ENCODE peak calls at places on chromosome 12, in seven cellular contexts. F is mesendoderm, W is GM12865, U is cardiac fibroblast, P is adipocyte, Q is stomach, N is upper lobe of right lung. I is an unnamed sample.
A peak's percentile ranks its signal among the peaks of the same experiment; 100 is the strongest.

GRCh38 chr12:42689699-42690098 is 100.2 kb upstream of the PRICKLE1 start:
- DNase-seq in F (no peak), W (no peak), P (no peak), N (no peak), U (no peak), Q (no peak), I (no peak)

GRCh38 chr12:101653030-101653429 is 44.4 kb upstream of the CHPT1 start:
- DNase-seq in N (no peak), P (no peak), U (no peak), Q (no peak), W (no peak), F (no peak), I (no peak)

GRCh38 chr12:132170637-132171292 is 26.5 kb downstream of the NOC4L start:
- DNase-seq in W (no peak), N (peak; percentile 63), F (no peak), U (no peak), P (no peak), Q (no peak), I (no peak)

GRCh38 chr12:19220861-19221466 is 91.4 kb downstream of the PLEKHA5 start:
- DNase-seq in F (no peak), Q (no peak), P (peak; percentile 27), W (no peak), U (peak; percentile 77), N (no peak), I (no peak)

GRCh38 chr12:50258167-50258551 is 25.2 kb downstream of the LIMA1 start:
- DNase-seq in P (no peak), N (no peak), Q (no peak), U (no peak), F (no peak), W (no peak), I (no peak)

GRCh38 chr12:39990122-39991101 is 115.5 kb downstream of the SLC2A13 start:
- DNase-seq in P (peak; percentile 81), N (peak; percentile 71), F (peak; percentile 45), Q (peak; percentile 71), W (peak; percentile 64), U (peak; percentile 74), I (peak; percentile 4)

GRCh38 chr12:104172564-104172935 is 34.5 kb upstream of the NFYB start:
- DNase-seq in P (no peak), N (no peak), Q (no peak), W (no peak), F (no peak), U (no peak), I (no peak)

GRCh38 chr12:27922591-27923139 is 49.9 kb downstream of the PTHLH start:
- DNase-seq in P (peak; percentile 64), U (peak; percentile 85), W (no peak), N (no peak), Q (no peak), F (no peak), I (peak; percentile 27)

GRCh38 chr12:31590730-31591307 is at the start of gene DENND5B:
- DNase-seq in F (peak; percentile 70), Q (peak; percentile 73), N (peak; percentile 87), P (peak; percentile 91), W (peak; percentile 92), U (peak; percentile 84), I (no peak)

GRCh38 chr12:9820281-9820930 is 6.9 kb upstream of the KLRF1 start:
- DNase-seq in Q (no peak), F (no peak), P (no peak), N (no peak), W (no peak), U (no peak), I (no peak)

GRCh38 chr12:130873825-130874224 is 2.0 kb downstream of the RAN start:
- DNase-seq in W (peak; percentile 64), U (no peak), P (no peak), F (no peak), N (no peak), Q (no peak), I (no peak)

GRCh38 chr12:53751336-53752191 is at the start of gene CISTR:
- DNase-seq in N (peak; percentile 78), Q (no peak), P (peak; percentile 49), U (no peak), F (peak; percentile 28), W (peak; percentile 54), I (no peak)

GRCh38 chr12:53750812-53751335 is 905 bp downstream of the CISTR start:
- DNase-seq in U (no peak), N (peak; percentile 74), Q (no peak), W (peak; percentile 63), F (peak; percentile 34), P (peak; percentile 37), I (no peak)

GRCh38 chr12:53752651-53753050 is 872 bp upstream of the CISTR start:
- DNase-seq in N (no peak), U (no peak), F (no peak), P (no peak), W (no peak), Q (no peak), I (no peak)

GRCh38 chr12:53749986-53750811 is 1.6 kb downstream of the CISTR start:
- DNase-seq in Q (no peak), P (no peak), F (no peak), W (no peak), U (no peak), N (no peak), I (no peak)

DNA sequence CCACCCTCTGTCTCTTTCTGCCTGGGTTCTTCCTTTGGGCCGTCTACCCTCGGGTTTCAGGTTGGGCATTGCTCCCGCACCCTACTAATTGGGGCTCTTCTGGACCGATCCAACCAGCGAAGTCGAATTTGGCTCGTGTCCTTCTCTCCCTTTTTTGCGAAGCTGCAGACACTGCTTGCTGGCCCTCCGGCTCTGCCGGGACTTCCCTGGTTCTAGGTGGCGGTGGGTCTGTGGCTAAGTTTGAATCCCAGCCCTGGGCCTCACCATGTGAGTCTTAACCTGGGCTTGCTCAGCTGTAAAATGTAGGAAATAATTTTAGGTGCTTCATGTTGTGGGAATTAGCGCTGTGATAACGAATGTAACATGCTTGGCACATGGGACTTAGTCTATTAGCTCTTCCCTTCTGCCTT is 418 bp upstream of the CISTR start:
- DNase-seq in W (no peak), N (no peak), Q (no peak), U (no peak), P (no peak), F (no peak), I (no peak)
- H3K4me3 ChIP-seq in W (no peak overlapping the region), N (peak overlapping the region; percentile 55), Q (peak overlapping the region; percentile 63), U (no peak overlapping the region), P (no peak overlapping the region), F (no peak overlapping the region), I (no peak overlapping the region)

GRCh38 chr12:14710632-14711324 is 14.4 kb upstream of the GUCY2C start:
- DNase-seq in Q (no peak), F (peak; percentile 53), W (no peak), U (no peak), N (no peak), P (no peak), I (no peak)
- H3K4me3 ChIP-seq in Q (no peak overlapping the region), F (no peak overlapping the region), W (no peak overlapping the region), U (no peak overlapping the region), N (no peak overlapping the region), P (no peak overlapping the region), I (no peak overlapping the region)

GRCh38 chr12:51848843-51849735 is 571 bp upstream of the FIGNL2 start:
- DNase-seq in W (no peak), N (no peak), Q (no peak), U (no peak), F (peak; percentile 71), P (peak; percentile 34), I (no peak)
- H3K4me3 ChIP-seq in W (no peak overlapping the region), N (peak overlapping the region; percentile 56), Q (peak overlapping the region; percentile 62), U (no peak overlapping the region), F (peak overlapping the region; percentile 21), P (no peak overlapping the region), I (no peak overlapping the region)

GRCh38 chr12:124386059-124386458 is 91.2 kb downstream of the RFLNA start:
- DNase-seq in U (no peak), Q (no peak), F (no peak), W (no peak), P (no peak), N (no peak), I (no peak)
- H3K4me3 ChIP-seq in U (peak overlapping the region; percentile 75), Q (no peak overlapping the region), F (no peak overlapping the region), W (no peak overlapping the region), P (peak overlapping the region; percentile 79), N (no peak overlapping the region), I (peak overlapping the region; percentile 92)

DNA sequence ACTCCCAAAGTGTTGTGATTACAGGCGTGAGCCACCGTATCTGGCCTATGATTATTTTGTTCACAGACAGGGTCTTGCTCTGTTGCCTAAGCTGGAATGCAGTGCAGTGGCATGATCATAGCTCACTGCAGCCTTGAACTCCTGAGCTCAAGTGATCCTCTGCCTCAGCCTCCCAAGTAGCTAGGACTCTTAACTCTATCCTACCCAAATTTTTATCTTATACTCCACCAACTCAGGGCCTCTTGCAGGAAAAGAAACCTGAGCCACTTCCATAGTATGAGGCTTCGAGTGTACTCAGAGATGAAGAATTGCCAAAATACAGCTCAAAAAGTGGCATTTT is 828 bp downstream of the MMAB start:
- DNase-seq in U (no peak), Q (no peak), W (no peak), P (peak; percentile 6), N (no peak), F (no peak), I (no peak)
- H3K4me3 ChIP-seq in U (peak overlapping the region; percentile 91), Q (peak overlapping the region; percentile 67), W (peak overlapping the region; percentile 49), P (peak overlapping the region; percentile 95), N (peak overlapping the region; percentile 65), F (no peak overlapping the region), I (peak overlapping the region; percentile 51)

GRCh38 chr12:57726151-57726883 is 12.2 kb downstream of the AGAP2 start:
- DNase-seq in W (no peak), N (peak; percentile 90), P (peak; percentile 92), U (peak; percentile 86), F (peak; percentile 86), Q (peak; percentile 74), I (peak; percentile 44)
- H3K4me3 ChIP-seq in W (no peak overlapping the region), N (peak overlapping the region; percentile 67), P (peak overlapping the region; percentile 88), U (peak overlapping the region; percentile 80), F (peak overlapping the region; percentile 63), Q (peak overlapping the region; percentile 60), I (peak overlapping the region; percentile 97)

GRCh38 chr12:78121969-78122610 is 291.4 kb downstream of the NAV3 start:
- DNase-seq in F (no peak), N (no peak), U (no peak), Q (no peak), W (no peak), P (no peak), I (no peak)
- H3K4me3 ChIP-seq in F (no peak overlapping the region), N (no peak overlapping the region), U (no peak overlapping the region), Q (no peak overlapping the region), W (no peak overlapping the region), P (no peak overlapping the region), I (no peak overlapping the region)